ENCODE peak calls at places on chromosome 1, in ten cellular contexts. U is HepG2; I is Caco-2; K is lung; S is left ventricle myocardium inferior; B is ovary; Y is CD8-positive, alpha-beta T cell; V is AG04450; Q is endodermal cell; J is neural progenitor cell. N is an unnamed sample. For H3K9me3, the result is how much of the 10 kb centered on the place peaks cover.

GRCh38 chr1:20530261-20530660 is 22.1 kb upstream of the FAM43B start:
- DNase-seq in U (no peak), V (no peak), Y (no peak), J (no peak), B (no peak), S (no peak), I (no peak), Q (no peak), K (no peak), N (no peak)

GRCh38 chr1:152029144-152029936 is 7.5 kb downstream of the S100A11 start:
- DNase-seq in I (no peak), Y (no peak), V (no peak), B (no peak), S (no peak), J (no peak), Q (no peak), U (no peak), K (no peak), N (no peak)

GRCh38 chr1:40477680-40478057 is 579 bp downstream of the ZFP69 start:
- DNase-seq in Y (peak), K (no peak), S (no peak), U (no peak), Q (no peak), J (no peak), B (no peak), I (peak), V (no peak), N (no peak)

GRCh38 chr1:26278835-26279597 is 870 bp upstream of the SH3BGRL3 start:
- DNase-seq in U (no peak), Q (no peak), I (no peak), V (no peak), K (no peak), Y (peak), S (no peak), B (no peak), J (peak), N (peak)

GRCh38 chr1:64082459-64082858 is 121.0 kb upstream of the UBE2U start:
- DNase-seq in B (no peak), U (no peak), I (no peak), J (no peak), Q (no peak), K (no peak), V (no peak), S (no peak), Y (no peak), N (no peak)

GRCh38 chr1:174222166-174222949 is 63.0 kb downstream of the RABGAP1L start:
- DNase-seq in U (no peak), I (no peak), Q (no peak), B (no peak), K (no peak), S (no peak), Y (no peak), V (peak), J (no peak), N (no peak)

GRCh38 chr1:185059950-185060571 is 14.7 kb downstream of the RNF2 start:
- DNase-seq in B (no peak), I (no peak), V (no peak), Q (no peak), S (no peak), U (no peak), K (no peak), J (no peak), Y (no peak), N (no peak)

GRCh38 chr1:202154766-202155477 is 5.5 kb downstream of the PTPN7 start:
- DNase-seq in U (peak), J (peak), K (peak), S (no peak), Y (peak), Q (peak), V (peak), B (peak), I (peak), N (no peak)

DNA sequence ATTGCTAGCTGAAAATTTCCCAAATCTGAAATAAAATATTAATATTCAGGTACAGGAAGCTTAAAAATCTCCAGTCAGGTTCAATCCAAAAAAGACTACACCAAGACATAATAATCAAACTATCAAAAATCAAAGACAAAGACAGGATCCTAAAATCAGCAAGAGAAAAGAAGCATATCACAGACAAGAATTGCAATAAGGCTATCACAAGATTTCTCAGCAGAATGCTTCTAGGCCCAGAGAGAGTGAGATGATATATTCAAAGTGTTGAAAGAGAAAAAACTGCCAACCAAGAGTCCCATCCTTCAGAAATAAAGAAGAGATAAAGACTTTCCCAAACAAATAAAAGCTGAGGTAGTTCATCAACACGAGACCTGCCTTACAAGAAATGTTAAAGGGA is 5.0 kb upstream of the SELP start:
- DNase-seq in Y (no peak), K (no peak), B (no peak), S (no peak), Q (no peak), U (no peak), V (no peak), I (no peak), J (no peak), N (no peak)
- H3K9me3 ChIP-seq in Y (under half), K (under half), B (under half), S (half or more), Q (under half), U (under half), V (under half), I (under half), J (under half), N (under half)

GRCh38 chr1:8213136-8213535 is 104.8 kb upstream of the SLC45A1 start:
- DNase-seq in I (no peak), U (no peak), B (no peak), J (no peak), V (no peak), S (no peak), Q (no peak), K (no peak), Y (no peak), N (no peak)

GRCh38 chr1:8213676-8214075 is 104.2 kb upstream of the SLC45A1 start:
- DNase-seq in S (no peak), Q (no peak), V (no peak), U (no peak), B (no peak), K (no peak), Y (no peak), J (no peak), I (no peak), N (no peak)

GRCh38 chr1:8212443-8212920 is 105.4 kb upstream of the SLC45A1 start:
- DNase-seq in S (no peak), U (no peak), I (no peak), J (no peak), Q (no peak), B (no peak), K (no peak), Y (no peak), V (no peak), N (no peak)

GRCh38 chr1:8211251-8211619 is 106.7 kb upstream of the SLC45A1 start:
- DNase-seq in V (no peak), J (no peak), K (no peak), B (no peak), U (no peak), Y (no peak), I (no peak), S (no peak), Q (no peak), N (no peak)

DNA sequence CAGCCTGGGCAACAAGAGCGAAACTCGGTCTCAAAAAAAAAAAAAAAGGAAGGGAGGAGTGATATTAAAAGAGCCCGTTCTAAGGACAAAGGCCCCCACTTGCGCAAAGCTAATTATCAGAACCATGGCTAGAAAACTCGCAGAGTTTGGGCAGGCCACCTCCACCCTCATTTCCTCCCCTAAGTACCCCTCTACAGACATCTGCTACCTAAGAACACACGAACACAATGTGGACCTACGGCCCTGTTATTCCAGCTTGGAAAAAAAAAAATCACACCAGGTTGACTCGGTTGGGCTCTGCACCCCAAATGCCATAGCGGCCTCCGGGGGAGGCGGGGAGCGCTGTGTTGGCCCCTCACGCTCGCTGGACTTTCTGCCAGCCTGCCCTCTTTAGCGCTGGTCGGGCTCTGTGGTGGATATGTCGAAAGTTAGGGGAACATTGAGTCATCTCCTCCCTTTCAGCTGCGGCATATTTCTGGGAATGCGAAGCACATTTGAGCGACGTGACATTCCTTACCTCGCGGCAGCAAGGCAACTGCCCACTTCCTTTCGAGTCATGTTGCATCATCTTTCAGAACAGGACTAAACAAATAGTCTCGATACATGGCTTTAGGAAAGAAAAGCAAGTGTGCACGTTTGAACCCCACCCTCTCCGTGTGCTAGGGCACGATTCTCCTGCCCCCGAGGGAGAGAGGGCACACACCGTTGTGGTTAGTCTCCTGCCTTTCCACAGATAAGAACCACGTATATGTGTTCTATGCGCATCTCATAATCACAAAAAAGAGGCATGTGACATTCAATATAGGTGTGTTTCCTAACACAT is 106.1 kb upstream of the SLC45A1 start:
- DNase-seq in B (no peak), S (no peak), U (peak), Q (no peak), V (peak), K (peak), Y (no peak), I (peak), J (no peak), N (no peak)
- TF ChIP-seq CTCF in B (no peak), S (no peak), U (peak), Q (no peak), V (no peak), K (no peak), Y (no peak), I (no peak), J (no peak), N (no peak)

GRCh38 chr1:248618119-248618518 is 16.8 kb downstream of the OR2T11 start:
- DNase-seq in Q (no peak), V (no peak), S (no peak), U (no peak), I (no peak), J (no peak), Y (no peak), K (no peak), B (no peak), N (no peak)
- H3K9me3 ChIP-seq in Q (half or more), V (under half), S (under half), U (under half), I (under half), J (under half), Y (under half), K (under half), B (under half), N (under half)

DNA sequence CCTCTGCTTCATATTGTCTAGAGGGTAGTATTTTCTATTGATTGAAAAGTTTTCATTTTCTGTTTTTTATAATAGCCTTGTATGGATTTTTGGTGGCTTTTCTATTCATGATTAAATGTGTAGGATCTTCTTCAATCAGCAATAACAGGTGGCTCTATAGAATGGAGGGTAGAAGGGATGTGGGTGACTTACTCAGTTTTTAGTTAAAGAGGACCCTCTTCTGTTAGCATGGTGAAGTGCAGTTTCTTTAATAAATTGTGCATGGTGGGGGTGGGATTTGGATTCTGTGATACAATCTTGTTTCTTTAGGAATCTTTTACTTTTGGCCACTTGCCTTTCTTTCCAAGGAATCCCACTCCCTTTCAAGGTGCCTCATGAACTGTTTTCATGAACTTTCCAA is 64.7 kb downstream of the SLC35A3 start:
- DNase-seq in I (peak), Q (no peak), S (no peak), J (peak), B (no peak), V (peak), U (peak), Y (no peak), K (no peak), N (no peak)
- TF ChIP-seq CTCF in I (peak), Q (peak), S (peak), J (peak), B (no peak), V (peak), U (peak), Y (peak), K (no peak), N (peak)

DNA sequence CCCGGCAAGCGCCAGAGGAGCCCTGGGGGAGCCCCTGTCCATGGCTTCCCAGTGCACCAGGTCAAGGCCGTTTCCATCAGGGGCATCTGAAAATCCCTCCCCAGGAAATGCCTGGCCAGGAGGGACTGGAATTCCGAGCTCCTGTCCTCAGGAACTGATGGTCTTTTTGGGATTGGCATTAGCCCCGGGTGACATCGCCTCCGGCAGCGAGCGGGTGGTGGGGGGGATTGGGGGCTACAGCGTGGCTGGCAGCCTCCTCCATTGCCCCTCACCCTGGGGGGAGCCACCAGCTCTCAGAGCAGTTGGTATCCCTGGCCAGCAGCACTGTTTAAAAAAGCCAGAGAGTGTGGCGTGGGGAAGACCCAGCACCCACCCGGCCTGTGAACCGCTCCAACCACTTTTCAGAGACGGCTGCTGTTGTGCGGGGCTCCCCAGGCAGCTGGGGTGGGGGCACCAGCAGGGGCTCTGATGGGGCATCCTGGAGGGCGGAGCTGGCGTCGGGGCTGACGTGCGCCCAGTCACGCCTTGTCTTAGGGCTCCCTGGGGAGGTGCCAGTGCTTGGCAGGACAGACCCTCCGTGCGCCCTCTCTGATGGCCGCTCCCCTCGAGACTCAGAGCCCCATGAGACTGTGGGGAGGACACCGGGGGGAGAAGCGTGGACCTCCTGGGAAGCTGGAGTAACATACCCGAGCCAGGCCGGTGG is 62.9 kb upstream of the TTC34 start:
- DNase-seq in Y (no peak), U (no peak), Q (no peak), B (no peak), S (no peak), J (no peak), I (no peak), K (no peak), V (no peak), N (no peak)
- H3K9me3 ChIP-seq in Y (under half), U (under half), Q (under half), B (under half), S (under half), J (under half), I (under half), K (under half), V (half or more), N (under half)

DNA sequence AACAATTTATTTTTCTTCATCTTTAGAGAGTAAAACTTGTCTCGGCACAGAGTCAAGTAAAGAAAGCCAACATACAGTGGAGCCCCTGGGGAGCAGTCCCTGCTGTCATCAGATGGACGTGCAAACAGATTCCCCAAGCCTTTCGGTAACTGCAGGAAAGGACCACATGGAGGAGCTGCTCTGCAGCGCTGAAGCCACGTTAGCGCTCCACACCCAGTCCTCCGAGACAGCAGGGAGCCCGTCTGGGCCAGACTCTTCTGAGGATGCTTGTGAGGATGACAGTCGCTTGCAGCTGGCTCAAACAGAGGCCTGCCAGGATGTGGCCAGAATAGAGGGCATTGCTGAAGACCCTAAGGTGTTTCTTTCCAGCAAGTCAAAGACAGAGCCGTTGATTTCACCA is 77.1 kb upstream of the SCCPDH start:
- DNase-seq in Y (no peak), B (no peak), I (peak), U (no peak), Q (peak), V (peak), K (no peak), J (peak), S (peak), N (no peak)
- TF ChIP-seq CTCF in Y (no peak), B (no peak), I (peak), U (peak), Q (peak), V (peak), K (no peak), J (peak), S (peak), N (no peak)

GRCh38 chr1:2815551-2815950 is 14.1 kb upstream of the TTC34 start:
- DNase-seq in J (no peak), K (no peak), B (no peak), S (no peak), V (no peak), Y (no peak), U (no peak), Q (no peak), I (no peak), N (no peak)

GRCh38 chr1:2819429-2819828 is 17.9 kb upstream of the TTC34 start:
- DNase-seq in I (no peak), V (no peak), S (no peak), Y (no peak), J (no peak), U (no peak), B (no peak), K (no peak), Q (no peak), N (no peak)

GRCh38 chr1:2814511-2815075 is 13.1 kb upstream of the TTC34 start:
- DNase-seq in S (no peak), I (no peak), V (no peak), K (no peak), Q (no peak), Y (no peak), J (no peak), B (no peak), U (no peak), N (peak)

GRCh38 chr1:2817784-2818564 is 16.5 kb upstream of the TTC34 start:
- DNase-seq in B (no peak), Q (no peak), V (no peak), Y (no peak), K (no peak), S (no peak), J (no peak), I (no peak), U (no peak), N (peak)

GRCh38 chr1:2816786-2817185 is 15.3 kb upstream of the TTC34 start:
- DNase-seq in Y (no peak), S (no peak), I (no peak), U (no peak), B (no peak), V (no peak), J (no peak), Q (no peak), K (no peak), N (no peak)
- H3K9me3 ChIP-seq in Y (under half), S (under half), I (under half), U (under half), B (under half), V (half or more), J (under half), Q (under half), K (under half), N (under half)

N was measured in right lobe of liver.